ENCODE peak calls at places on chromosomes 11 and 22, in four cellular contexts. X, B, F and H are unnamed samples.
A peak's percentile ranks its signal among the peaks of the same experiment; 100 is the strongest.

GRCh38 chr11:35236667-35237003 is 97.7 kb downstream of the CD44 start:
- DNase-seq in F (no peak), X (no peak), B (no peak), H (no peak)

GRCh38 chr11:126464796-126465195 is 109.3 kb downstream of the ST3GAL4 start:
- DNase-seq in X (no peak), F (no peak), B (no peak), H (no peak)

GRCh38 chr11:61700221-61700620 is 20.0 kb downstream of the DAGLA start:
- DNase-seq in B (peak; percentile 76), F (no peak), X (no peak), H (no peak)

GRCh38 chr11:89489930-89490329 is 1.2 kb downstream of the NOX4 start:
- DNase-seq in B (no peak), F (no peak), X (no peak), H (no peak)

GRCh38 chr11:122486793-122487495 is 168.6 kb upstream of the UBASH3B start:
- DNase-seq in X (no peak), B (no peak), F (no peak), H (no peak)

GRCh38 chr11:44916316-44916715 is 34.4 kb downstream of the TP53I11 start:
- DNase-seq in X (no peak), B (no peak), F (no peak), H (no peak)

GRCh38 chr11:76236092-76237026 is 30.1 kb upstream of the WNT11 start:
- DNase-seq in F (no peak), X (peak; percentile 37), B (peak; percentile 84), H (peak; percentile 57)

GRCh38 chr11:127791844-127792243 is 791.3 kb upstream of the KIRREL3 start:
- DNase-seq in X (no peak), F (no peak), B (no peak), H (no peak)

GRCh38 chr22:45208993-45209838 is 31.5 kb downstream of the KIAA0930 start:
- DNase-seq in X (peak; percentile 39), B (no peak), F (no peak), H (no peak)

GRCh38 chr22:34914871-34915270 is 151.1 kb upstream of the ISX start:
- DNase-seq in F (no peak), B (no peak), X (no peak), H (no peak)

GRCh38 chr22:17257578-17257977 is 38.3 kb upstream of the ADA2 start:
- DNase-seq in X (no peak), B (no peak), F (no peak), H (no peak)

GRCh38 chr11:132054822-132055221 is 684.4 kb downstream of the NTM start:
- DNase-seq in F (no peak), B (no peak), X (no peak), H (no peak)

GRCh38 chr11:78061921-78062311 is 1.7 kb upstream of the THRSP start:
- DNase-seq in X (no peak), B (no peak), F (no peak), H (no peak)

GRCh38 chr22:46180370-46181137 is 30.2 kb downstream of the PPARA start:
- DNase-seq in X (no peak), B (no peak), F (no peak), H (no peak)

GRCh38 chr11:82978422-82979099 is 77.0 kb downstream of the DDIAS start:
- DNase-seq in B (no peak), X (no peak), F (no peak), H (no peak)

GRCh38 chr11:101466352-101466751 is 117.5 kb downstream of the TRPC6 start:
- DNase-seq in X (no peak), B (no peak), F (no peak), H (no peak)

GRCh38 chr22:36286096-36286957 is 33.4 kb downstream of the APOL1 start:
- DNase-seq in F (peak; percentile 72), X (peak; percentile 72), B (peak; percentile 87), H (peak; percentile 79)

GRCh38 chr11:121465709-121466062 is 12.9 kb upstream of the SORL1-AS1 start:
- DNase-seq in F (no peak), B (no peak), X (no peak), H (no peak)

GRCh38 chr11:26276798-26277424 is 55.0 kb upstream of the ANO3 start:
- DNase-seq in F (peak; percentile 28), B (no peak), X (peak; percentile 28), H (peak; percentile 38)

GRCh38 chr11:47881145-47881544 is 33.0 kb upstream of the NUP160 start:
- DNase-seq in B (no peak), X (no peak), F (peak; percentile 23), H (no peak)

GRCh38 chr11:15107730-15108515 is 6.8 kb upstream of the INSC start:
- DNase-seq in B (no peak), F (no peak), X (no peak), H (no peak)

GRCh38 chr22:27580311-27580897 is 221.2 kb downstream of the MN1 start:
- DNase-seq in F (no peak), B (no peak), X (no peak), H (no peak)

GRCh38 chr11:32090774-32091370 is at the start of gene RCN1:
- DNase-seq in X (peak; percentile 24), B (peak; percentile 85), F (peak; percentile 66), H (peak; percentile 78)

GRCh38 chr11:32087602-32088001 is 3.3 kb upstream of the RCN1 start:
- DNase-seq in B (no peak), X (no peak), F (no peak), H (no peak)

GRCh38 chr11:32094931-32095330 is 4.1 kb downstream of the RCN1 start:
- DNase-seq in X (no peak), F (no peak), B (no peak), H (no peak)

GRCh38 chr11:32088117-32088941 is 2.5 kb upstream of the RCN1 start:
- DNase-seq in F (peak; percentile 83), X (no peak), B (no peak), H (peak; percentile 72)

DNA sequence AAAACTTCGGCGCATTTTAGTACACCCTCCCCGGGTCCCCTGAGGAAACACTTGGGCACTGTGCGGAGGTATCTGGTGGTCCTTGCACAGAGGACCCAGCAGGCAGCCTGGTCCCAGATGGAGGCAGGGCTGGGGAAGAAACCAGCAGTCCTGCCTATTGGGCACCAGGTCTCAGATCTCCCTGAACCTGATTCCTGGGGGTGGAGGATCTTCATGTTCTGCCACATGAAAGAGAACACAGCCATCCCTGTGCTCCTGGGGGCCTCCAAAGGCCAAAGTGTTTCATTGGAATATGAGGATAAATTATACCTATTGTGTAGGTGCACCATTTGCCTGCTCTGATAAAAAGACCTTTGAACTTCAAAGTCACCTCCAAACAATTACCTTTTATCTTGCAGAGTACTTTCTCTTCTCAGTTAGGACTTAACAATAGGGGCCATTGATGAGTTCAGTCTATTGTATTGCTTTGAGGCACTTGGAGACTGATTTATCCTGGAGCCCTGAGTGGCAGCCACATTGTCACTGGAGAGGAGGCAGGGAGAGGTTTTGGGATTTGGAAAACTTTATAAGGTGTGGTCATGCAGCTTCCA is 1.8 kb downstream of the RCN1 start:
- DNase-seq in B (no peak), F (no peak), X (no peak), H (no peak)
- H3K4me3 ChIP-seq in B (peak overlapping the region; percentile 86), F (peak overlapping the region; percentile 76), X (no peak overlapping the region), H (peak overlapping the region; percentile 80)

GRCh38 chr22:49620003-49620556 is 207.6 kb downstream of the BRD1 start:
- DNase-seq in X (no peak), B (no peak), F (no peak), H (no peak)
- H3K9me3 ChIP-seq in X (no peaks in the 10 kb centered on the region), B (no peaks in the 10 kb centered on the region), F (peaks cover 4% of the 10 kb centered on the region), H (peaks cover 12% of the 10 kb centered on the region)

DNA sequence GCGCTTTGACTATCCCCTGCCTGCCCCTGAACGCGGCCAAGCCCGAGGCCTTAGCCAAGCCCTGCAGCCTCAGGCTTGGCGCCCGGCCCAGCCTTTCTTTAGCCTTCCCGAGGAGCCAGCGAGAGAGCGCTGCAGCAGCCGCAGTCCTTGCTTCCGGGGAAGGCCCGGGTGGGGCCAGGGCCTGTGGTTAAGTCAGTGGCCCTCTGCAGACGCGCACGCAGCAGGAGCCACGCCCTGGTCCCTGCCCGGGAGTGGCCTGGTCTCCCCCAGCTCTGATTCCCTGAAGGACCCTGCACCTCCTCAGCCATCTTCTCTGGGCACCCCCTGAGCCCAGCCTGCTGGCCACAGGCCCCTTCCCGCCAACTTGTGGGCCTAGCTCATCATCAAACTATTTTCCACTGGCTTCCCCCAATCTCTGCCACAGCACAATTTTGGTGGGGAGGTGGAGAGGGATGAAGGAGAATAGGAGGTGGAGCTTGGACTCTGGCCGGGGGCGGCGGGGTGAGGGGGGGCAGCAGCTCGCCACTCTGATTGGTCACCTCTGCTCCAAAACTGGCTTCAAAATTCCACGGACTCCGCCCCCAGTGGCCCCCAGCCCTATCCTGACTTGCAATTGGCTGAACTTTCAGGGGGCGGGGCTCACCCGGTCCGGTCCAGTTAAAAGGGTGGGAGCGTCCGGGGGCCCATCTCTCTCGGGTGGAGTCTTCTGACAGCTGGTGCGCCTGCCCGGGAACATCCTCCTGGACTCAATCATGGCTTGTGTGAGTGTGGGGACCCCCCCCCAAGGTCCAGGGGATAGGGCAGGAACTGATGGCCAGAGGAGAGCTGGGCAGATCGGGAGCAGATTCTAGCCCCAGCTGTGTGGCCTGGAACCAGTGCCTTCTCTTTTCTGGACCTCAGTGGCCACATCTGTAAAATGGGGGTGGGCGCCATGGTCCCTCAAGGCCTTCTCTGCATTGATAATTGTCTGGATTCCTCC is at the start of gene LGALS1:
- DNase-seq in F (peak; percentile 99), X (peak; percentile 62), B (peak; percentile 96), H (peak; percentile 98)
- TF ChIP-seq CTCF in F (no peak), X (no peak), B (no peak), H (peak; percentile 29)

GRCh38 chr22:38454361-38455062 is 487 bp downstream of the KCNJ4 start:
- DNase-seq in X (peak; percentile 16), F (no peak), B (no peak), H (no peak)

GRCh38 chr22:38455530-38456271 is 702 bp upstream of the KCNJ4 start:
- DNase-seq in X (no peak), B (no peak), F (no peak), H (peak; percentile 61)

GRCh38 chr22:38455063-38455529 is at the start of gene KCNJ4:
- DNase-seq in F (no peak), X (no peak), B (no peak), H (no peak)

GRCh38 chr22:38456841-38457699 is 2.1 kb upstream of the KCNJ4 start:
- DNase-seq in B (no peak), X (no peak), F (no peak), H (no peak)

DNA sequence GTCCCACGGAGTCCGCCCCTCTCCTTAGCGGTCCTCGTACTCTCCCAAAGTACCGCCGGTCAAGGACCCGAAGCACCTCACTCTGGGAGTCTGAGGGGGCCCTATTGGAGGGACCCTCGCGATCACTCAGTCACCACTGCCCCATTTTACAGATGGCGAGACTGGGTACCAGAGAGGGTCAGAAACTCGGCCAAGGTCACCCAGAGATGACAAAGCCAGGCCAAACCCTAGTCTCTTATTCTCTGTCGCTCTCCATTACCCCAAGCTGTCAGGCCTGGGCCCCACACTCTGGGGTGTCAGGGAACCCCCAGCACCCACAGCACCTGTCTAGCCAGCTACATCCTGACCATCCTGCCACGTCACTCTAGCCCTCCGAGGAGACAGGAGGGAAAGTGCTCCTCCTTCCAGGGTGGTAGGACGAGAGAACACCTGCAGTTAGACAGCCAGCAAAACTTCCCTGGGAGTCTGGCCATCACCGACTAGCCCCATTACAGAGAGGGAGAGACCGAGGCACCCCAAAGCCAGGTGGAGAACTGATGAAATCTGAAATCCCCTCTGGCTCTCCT is 1.4 kb upstream of the KCNJ4 start:
- DNase-seq in F (no peak), B (no peak), X (no peak), H (no peak)
- H3K4me3 ChIP-seq in F (peak overlapping the region; percentile 50), B (no peak overlapping the region), X (no peak overlapping the region), H (peak overlapping the region; percentile 73)